ENCODE peak calls at places on chromosomes 6 and 20, in four cellular contexts. One of them, this sample, is unnamed.

GRCh38 chr20:10521068-10521834 is 86.1 kb downstream of the SLX4IP start:
- DNase-seq in body of pancreas: no peak
- DNase-seq in sigmoid colon: peak; percentile 82
- DNase-seq in IMR-90: peak; percentile 89
- DNase-seq in this sample: no peak

GRCh38 chr6:122619309-122619708 is 9.1 kb downstream of the PKIB start:
- DNase-seq in IMR-90: no peak
- DNase-seq in body of pancreas: no peak
- DNase-seq in sigmoid colon: no peak
- DNase-seq in this sample: no peak

GRCh38 chr6:144215402-144215931 is 65.2 kb downstream of the STX11 start:
- DNase-seq in IMR-90: no peak
- DNase-seq in body of pancreas: peak; percentile 44
- DNase-seq in sigmoid colon: no peak
- DNase-seq in this sample: peak; percentile 44

GRCh38 chr6:55450007-55450406 is 122.7 kb downstream of the GFRAL start:
- DNase-seq in body of pancreas: no peak
- DNase-seq in sigmoid colon: no peak
- DNase-seq in IMR-90: peak; percentile 27
- DNase-seq in this sample: no peak

GRCh38 chr6:50087231-50087954 is 37.7 kb upstream of the DEFB112 start:
- DNase-seq in IMR-90: peak; percentile 78
- DNase-seq in sigmoid colon: no peak
- DNase-seq in body of pancreas: no peak
- DNase-seq in this sample: no peak

GRCh38 chr20:61756446-61756845 is 309.2 kb downstream of the TAF4 start:
- DNase-seq in body of pancreas: no peak
- DNase-seq in IMR-90: no peak
- DNase-seq in sigmoid colon: no peak
- DNase-seq in this sample: no peak

GRCh38 chr20:24066075-24066700 is 77.6 kb upstream of the GGTLC1 start:
- DNase-seq in sigmoid colon: no peak
- DNase-seq in body of pancreas: no peak
- DNase-seq in IMR-90: no peak
- DNase-seq in this sample: no peak

GRCh38 chr6:144346719-144347446 is 61.7 kb downstream of the UTRN start:
- DNase-seq in body of pancreas: no peak
- DNase-seq in sigmoid colon: no peak
- DNase-seq in IMR-90: peak; percentile 84
- DNase-seq in this sample: no peak

GRCh38 chr6:165845488-165845887 is 182.4 kb upstream of the PDE10A start:
- DNase-seq in body of pancreas: no peak
- DNase-seq in sigmoid colon: no peak
- DNase-seq in IMR-90: peak; percentile 29
- DNase-seq in this sample: no peak

GRCh38 chr6:46491789-46492547 is 719 bp upstream of the RCAN2 start:
- DNase-seq in body of pancreas: peak; percentile 75
- DNase-seq in sigmoid colon: no peak
- DNase-seq in IMR-90: peak; percentile 1
- DNase-seq in this sample: peak; percentile 69

GRCh38 chr6:106787327-106788196 is 158.2 kb downstream of the QRSL1 start:
- DNase-seq in body of pancreas: peak; percentile 76
- DNase-seq in sigmoid colon: no peak
- DNase-seq in IMR-90: no peak
- DNase-seq in this sample: no peak

GRCh38 chr6:134517145-134517658 is 199.3 kb upstream of the SGK1 start:
- DNase-seq in body of pancreas: peak; percentile 92
- DNase-seq in sigmoid colon: peak; percentile 72
- DNase-seq in IMR-90: peak; percentile 79
- DNase-seq in this sample: peak; percentile 77

GRCh38 chr20:20369353-20370086 is 1.6 kb downstream of the INSM1 start:
- DNase-seq in IMR-90: no peak
- DNase-seq in sigmoid colon: no peak
- DNase-seq in body of pancreas: peak; percentile 58
- DNase-seq in this sample: no peak

GRCh38 chr6:140663094-140663493 is 1288.6 kb upstream of the CITED2 start:
- DNase-seq in IMR-90: no peak
- DNase-seq in sigmoid colon: no peak
- DNase-seq in body of pancreas: no peak
- DNase-seq in this sample: no peak

GRCh38 chr20:42961771-42962170 is 227.9 kb downstream of the PTPRT start:
- DNase-seq in body of pancreas: no peak
- DNase-seq in IMR-90: no peak
- DNase-seq in sigmoid colon: no peak
- DNase-seq in this sample: no peak

GRCh38 chr6:107061125-107062020 is 33.4 kb downstream of the MTRES1 start:
- DNase-seq in sigmoid colon: no peak
- DNase-seq in IMR-90: peak; percentile 29
- DNase-seq in body of pancreas: no peak
- DNase-seq in this sample: no peak

GRCh38 chr20:53319716-53320115 is 273.9 kb downstream of the ZNF217 start:
- DNase-seq in sigmoid colon: no peak
- DNase-seq in body of pancreas: no peak
- DNase-seq in IMR-90: no peak
- DNase-seq in this sample: no peak

GRCh38 chr20:36833275-36834020 is 42.5 kb upstream of the TLDC2 start:
- DNase-seq in sigmoid colon: peak; percentile 87
- DNase-seq in body of pancreas: no peak
- DNase-seq in IMR-90: peak; percentile 95
- DNase-seq in this sample: peak; percentile 89

GRCh38 chr6:130557481-130558112 is 191.8 kb downstream of the TMEM200A start:
- DNase-seq in IMR-90: no peak
- DNase-seq in sigmoid colon: no peak
- DNase-seq in body of pancreas: no peak
- DNase-seq in this sample: no peak

GRCh38 chr20:47241345-47241781 is 115.1 kb downstream of the ZMYND8 start:
- DNase-seq in body of pancreas: no peak
- DNase-seq in sigmoid colon: peak; percentile 82
- DNase-seq in IMR-90: peak; percentile 99
- DNase-seq in this sample: no peak

GRCh38 chr6:113858067-113858604 is 991 bp downstream of the MARCKS start:
- DNase-seq in sigmoid colon: peak; percentile 78
- DNase-seq in body of pancreas: peak; percentile 63
- DNase-seq in IMR-90: peak; percentile 29
- DNase-seq in this sample: peak; percentile 72

GRCh38 chr20:23231561-23232218 is 118.9 kb upstream of the NXT1 start:
- DNase-seq in sigmoid colon: no peak
- DNase-seq in IMR-90: peak; percentile 29
- DNase-seq in body of pancreas: no peak
- DNase-seq in this sample: no peak

GRCh38 chr6:111210074-111210729 is 122.9 kb downstream of the SLC16A10 start:
- DNase-seq in body of pancreas: no peak
- DNase-seq in sigmoid colon: no peak
- DNase-seq in IMR-90: peak; percentile 57
- DNase-seq in this sample: no peak

GRCh38 chr6:126285871-126286270 is 54.0 kb upstream of the CENPW start:
- DNase-seq in sigmoid colon: no peak
- DNase-seq in IMR-90: no peak
- DNase-seq in body of pancreas: no peak
- DNase-seq in this sample: no peak

GRCh38 chr6:6230286-6230685 is 90.2 kb downstream of the F13A1 start:
- DNase-seq in IMR-90: no peak
- DNase-seq in sigmoid colon: no peak
- DNase-seq in body of pancreas: peak; percentile 15
- DNase-seq in this sample: no peak

GRCh38 chr20:41693136-41693979 is 75.2 kb upstream of the CHD6 start:
- DNase-seq in sigmoid colon: peak; percentile 90
- DNase-seq in IMR-90: peak; percentile 89
- DNase-seq in body of pancreas: peak; percentile 87
- DNase-seq in this sample: peak; percentile 89

GRCh38 chr6:7257521-7258230 is 55.3 kb downstream of the SSR1 start:
- DNase-seq in IMR-90: no peak
- DNase-seq in sigmoid colon: peak; percentile 43
- DNase-seq in body of pancreas: no peak
- DNase-seq in this sample: no peak

GRCh38 chr6:158938811-158939254 is 61.2 kb downstream of the RSPH3 start:
- DNase-seq in sigmoid colon: no peak
- DNase-seq in body of pancreas: no peak
- DNase-seq in IMR-90: no peak
- DNase-seq in this sample: no peak

GRCh38 chr6:21634582-21634981 is 41.0 kb downstream of the SOX4 start:
- DNase-seq in body of pancreas: no peak
- DNase-seq in IMR-90: peak; percentile 96
- DNase-seq in sigmoid colon: no peak
- DNase-seq in this sample: no peak

GRCh38 chr20:64035066-64035932 is 683 bp upstream of the C20orf204 start:
- DNase-seq in body of pancreas: no peak
- DNase-seq in IMR-90: no peak
- DNase-seq in sigmoid colon: peak; percentile 42
- DNase-seq in this sample: no peak

GRCh38 chr20:64037498-64038213 is 1.7 kb downstream of the C20orf204 start:
- DNase-seq in body of pancreas: no peak
- DNase-seq in IMR-90: no peak
- DNase-seq in sigmoid colon: no peak
- DNase-seq in this sample: peak; percentile 38

GRCh38 chr20:64036346-64037198 is 590 bp downstream of the C20orf204 start:
- DNase-seq in body of pancreas: no peak
- DNase-seq in sigmoid colon: no peak
- DNase-seq in IMR-90: peak; percentile 53
- DNase-seq in this sample: no peak

GRCh38 chr20:64037199-64037497 is 1.2 kb downstream of the C20orf204 start:
- DNase-seq in IMR-90: no peak
- DNase-seq in sigmoid colon: no peak
- DNase-seq in body of pancreas: no peak
- DNase-seq in this sample: no peak

DNA sequence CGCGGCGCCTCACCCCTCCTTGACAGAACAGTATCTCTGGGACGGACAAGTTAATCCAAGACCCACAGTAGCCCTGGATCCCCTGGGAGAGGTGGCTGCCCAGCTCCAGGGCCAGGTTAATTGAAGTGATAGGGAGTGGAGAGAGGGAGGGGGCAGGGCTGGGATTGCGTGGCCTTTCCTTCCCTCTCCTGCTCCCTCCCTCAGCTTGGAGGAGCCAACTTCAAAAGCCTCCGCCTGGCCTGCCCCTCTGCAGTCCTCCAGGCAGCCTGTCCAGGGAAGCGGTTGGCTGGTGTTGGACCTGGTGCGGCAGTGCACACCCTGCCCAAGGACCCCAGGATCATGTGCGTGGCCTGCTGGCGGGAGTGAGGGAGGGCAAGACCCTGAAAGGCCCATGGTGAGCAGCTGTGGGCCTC is at the start of gene C20orf204:
- DNase-seq in IMR-90: no peak
- DNase-seq in body of pancreas: no peak
- DNase-seq in sigmoid colon: no peak
- DNase-seq in this sample: no peak
- TF ChIP-seq CTCF in IMR-90: no peak
- TF ChIP-seq CTCF in body of pancreas: no peak
- TF ChIP-seq CTCF in sigmoid colon: no peak
- TF ChIP-seq CTCF in this sample: no peak

GRCh38 chr6:13311155-13311554 is 17.2 kb downstream of the TBC1D7 start:
- DNase-seq in body of pancreas: no peak
- DNase-seq in IMR-90: no peak
- DNase-seq in sigmoid colon: no peak
- DNase-seq in this sample: no peak
- TF ChIP-seq POLR2A in body of pancreas: no peak
- TF ChIP-seq POLR2A in IMR-90: no peak
- TF ChIP-seq POLR2A in sigmoid colon: no peak
- TF ChIP-seq POLR2A in this sample: no peak

DNA sequence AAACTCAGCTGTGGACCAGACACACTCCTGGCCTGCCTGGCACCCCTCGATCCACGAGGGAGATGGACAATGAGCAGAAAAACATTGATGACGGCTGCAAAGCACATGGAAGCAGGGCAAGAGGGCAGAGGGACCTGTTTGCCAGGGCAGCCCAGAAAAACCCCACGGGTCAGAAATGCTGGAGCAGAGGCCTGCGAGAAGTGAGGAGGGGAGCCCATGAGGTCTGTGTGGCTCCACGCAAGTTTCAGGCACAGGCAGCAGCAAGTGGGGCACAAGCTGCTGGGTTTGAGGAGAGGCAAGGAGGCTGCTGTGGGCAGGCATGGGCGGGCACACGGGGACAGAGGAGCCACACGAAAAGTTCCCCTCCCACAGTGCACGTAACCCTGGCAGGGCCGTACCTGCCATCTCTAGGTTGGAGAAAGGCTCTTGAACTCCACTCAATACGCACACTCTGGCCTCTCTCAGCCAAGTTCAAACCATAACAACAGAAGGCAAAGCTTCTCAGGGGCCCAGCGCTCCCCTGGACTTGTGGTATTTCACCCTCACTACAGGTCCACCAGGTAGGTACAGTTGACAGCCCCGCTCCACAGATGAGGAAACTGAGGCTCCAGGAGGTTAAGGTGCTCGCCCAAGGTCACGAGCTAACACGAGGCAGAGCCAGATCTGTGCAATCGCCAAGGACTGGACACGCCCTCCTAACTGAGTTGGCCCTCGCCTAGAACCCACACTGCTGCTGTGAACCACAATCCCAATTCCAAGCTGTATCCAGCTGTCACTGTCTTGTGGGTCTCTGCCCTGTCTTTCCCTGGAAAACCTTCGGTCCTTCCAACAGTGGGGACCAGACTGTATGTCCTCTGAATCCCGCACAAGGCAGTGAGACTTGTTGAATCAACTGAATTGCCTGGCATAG is 108.2 kb downstream of the NOL4L start:
- DNase-seq in body of pancreas: peak; percentile 12
- DNase-seq in IMR-90: no peak
- DNase-seq in sigmoid colon: peak; percentile 66
- DNase-seq in this sample: no peak
- H3K4me1 ChIP-seq in body of pancreas: peaks cover 99% of the 10 kb centered on the region
- H3K4me1 ChIP-seq in IMR-90: peaks cover 42% of the 10 kb centered on the region
- H3K4me1 ChIP-seq in sigmoid colon: peaks cover 100% of the 10 kb centered on the region
- H3K4me1 ChIP-seq in this sample: peaks cover 66% of the 10 kb centered on the region

GRCh38 chr20:18066421-18067333 is 9.0 kb upstream of the OVOL2 start:
- DNase-seq in body of pancreas: no peak
- DNase-seq in sigmoid colon: no peak
- DNase-seq in IMR-90: no peak
- DNase-seq in this sample: no peak
- TF ChIP-seq CTCF in body of pancreas: no peak
- TF ChIP-seq CTCF in sigmoid colon: no peak
- TF ChIP-seq CTCF in IMR-90: no peak
- TF ChIP-seq CTCF in this sample: peak; percentile 15

GRCh38 chr6:32581275-32582095 is 8.2 kb downstream of the HLA-DRB1 start:
- DNase-seq in body of pancreas: no peak
- DNase-seq in sigmoid colon: no peak
- DNase-seq in IMR-90: no peak
- DNase-seq in this sample: no peak
- TF ChIP-seq POLR2A in body of pancreas: no peak
- TF ChIP-seq POLR2A in sigmoid colon: no peak
- TF ChIP-seq POLR2A in IMR-90: no peak
- TF ChIP-seq POLR2A in this sample: no peak

DNA sequence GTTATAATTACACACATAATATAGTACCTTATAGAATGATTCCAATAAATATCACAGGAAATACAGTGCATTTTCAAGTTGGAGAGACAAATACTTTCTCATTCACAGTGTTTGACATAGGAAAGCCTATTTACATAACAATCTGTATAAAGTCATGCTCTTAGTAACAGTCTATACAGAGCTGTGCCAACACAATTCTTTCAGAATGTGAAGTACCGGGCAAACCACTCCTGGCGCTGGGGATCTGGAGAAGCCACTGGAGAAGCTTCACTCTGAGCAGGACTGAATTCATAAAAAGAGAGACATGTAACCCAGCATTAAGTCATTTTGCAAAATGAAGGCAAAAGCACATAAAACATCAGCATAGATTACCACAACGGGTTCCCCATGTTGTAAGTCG is 24.9 kb upstream of the MCM9 start:
- DNase-seq in body of pancreas: no peak
- DNase-seq in IMR-90: no peak
- DNase-seq in sigmoid colon: no peak
- DNase-seq in this sample: no peak
- H3K4me1 ChIP-seq in body of pancreas: no peaks in the 10 kb centered on the region
- H3K4me1 ChIP-seq in IMR-90: no peaks in the 10 kb centered on the region
- H3K4me1 ChIP-seq in sigmoid colon: no peaks in the 10 kb centered on the region
- H3K4me1 ChIP-seq in this sample: no peaks in the 10 kb centered on the region

GRCh38 chr6:94052754-94053153 is 633.4 kb upstream of the EPHA7 start:
- DNase-seq in IMR-90: no peak
- DNase-seq in sigmoid colon: no peak
- DNase-seq in body of pancreas: no peak
- DNase-seq in this sample: no peak
- TF ChIP-seq CTCF in IMR-90: no peak
- TF ChIP-seq CTCF in sigmoid colon: no peak
- TF ChIP-seq CTCF in body of pancreas: no peak
- TF ChIP-seq CTCF in this sample: no peak

This sample was measured in testis.